ENCODE peak calls at places on chromosome 13, in seven cellular contexts. P is AG04450; K is upper lobe of right lung; L is keratinocyte; T is fibroblast of mammary gland; D is colonic mucosa; I is CD8-positive, alpha-beta T cell. W is an unnamed sample.

GRCh38 chr13:42991892-42992584 is at the start of gene EPSTI1:
- DNase-seq in P (no peak), K (peak; percentile 85), L (no peak), T (peak; percentile 68), D (peak; percentile 78), I (peak; percentile 84), W (peak; percentile 86)

GRCh38 chr13:64755961-64756360 is 2474.2 kb downstream of the PCDH9 start:
- DNase-seq in P (no peak), K (no peak), L (no peak), T (no peak), D (no peak), I (no peak), W (no peak)

GRCh38 chr13:46012404-46012803 is 40.1 kb downstream of the ZC3H13 start:
- DNase-seq in P (no peak), K (no peak), L (no peak), T (no peak), D (no peak), I (no peak), W (no peak)

GRCh38 chr13:64314286-64314685 is 2898.6 kb upstream of the PCDH20 start:
- DNase-seq in P (peak; percentile 4), K (no peak), L (no peak), T (peak; percentile 4), D (no peak), I (no peak), W (no peak)

GRCh38 chr13:77980592-77980991 is 62.0 kb upstream of the EDNRB start:
- DNase-seq in P (peak; percentile 42), K (no peak), L (no peak), T (peak; percentile 81), D (no peak), I (no peak), W (no peak)

GRCh38 chr13:48446454-48446853 is 33.5 kb upstream of the LPAR6 start:
- DNase-seq in P (peak; percentile 39), K (no peak), L (no peak), T (peak; percentile 83), D (no peak), I (no peak), W (no peak)

GRCh38 chr13:114026128-114026880 is 52.4 kb upstream of the C13orf46 start:
- DNase-seq in P (no peak), K (no peak), L (no peak), T (no peak), D (no peak), I (no peak), W (peak; percentile 62)

GRCh38 chr13:94327318-94327717 is 152.2 kb downstream of the DCT start:
- DNase-seq in P (no peak), K (no peak), L (no peak), T (no peak), D (no peak), I (peak; percentile 63), W (no peak)

GRCh38 chr13:24022568-24022967 is 125.3 kb upstream of the C1QTNF9B start:
- DNase-seq in P (no peak), K (no peak), L (no peak), T (no peak), D (no peak), I (no peak), W (no peak)

GRCh38 chr13:45544520-45544919 is 71.0 kb downstream of the ERICH6B start:
- DNase-seq in P (no peak), K (no peak), L (no peak), T (no peak), D (no peak), I (no peak), W (no peak)

GRCh38 chr13:20351279-20352022 is 119.3 kb upstream of the GJB6 start:
- DNase-seq in P (peak; percentile 26), K (no peak), L (peak; percentile 41), T (peak; percentile 81), D (no peak), I (no peak), W (no peak)

GRCh38 chr13:79435549-79435948 is 29.5 kb upstream of the RBM26 start:
- DNase-seq in P (no peak), K (no peak), L (no peak), T (peak; percentile 53), D (no peak), I (no peak), W (no peak)

GRCh38 chr13:64369121-64369520 is 2861.0 kb downstream of the PCDH9 start:
- DNase-seq in P (no peak), K (no peak), L (no peak), T (peak; percentile 5), D (no peak), I (no peak), W (no peak)

GRCh38 chr13:23159205-23159586 is 21.6 kb upstream of the SGCG start:
- DNase-seq in P (no peak), K (no peak), L (no peak), T (peak; percentile 43), D (peak; percentile 42), I (no peak), W (peak; percentile 66)

GRCh38 chr13:25046274-25046984 is 49.5 kb upstream of the PABPC3 start:
- DNase-seq in P (no peak), K (no peak), L (no peak), T (no peak), D (no peak), I (no peak), W (no peak)

GRCh38 chr13:112962911-112963625 is 5.9 kb upstream of the MCF2L start:
- DNase-seq in P (no peak), K (no peak), L (no peak), T (no peak), D (no peak), I (no peak), W (peak; percentile 55)

GRCh38 chr13:53298426-53298825 is 269.8 kb downstream of the OLFM4 start:
- DNase-seq in P (no peak), K (no peak), L (no peak), T (no peak), D (no peak), I (no peak), W (no peak)

GRCh38 chr13:113922412-113923118 is 51.3 kb downstream of the C13orf46 start:
- DNase-seq in P (no peak), K (no peak), L (no peak), T (no peak), D (no peak), I (no peak), W (peak; percentile 64)

GRCh38 chr13:91247768-91248167 is 99.7 kb upstream of the MIR17HG start:
- DNase-seq in P (no peak), K (no peak), L (no peak), T (peak; percentile 1), D (no peak), I (no peak), W (no peak)

GRCh38 chr13:30121666-30122065 is 185.7 kb downstream of the KATNAL1 start:
- DNase-seq in P (no peak), K (no peak), L (no peak), T (no peak), D (no peak), I (no peak), W (no peak)

GRCh38 chr13:25848822-25849740 is 202.7 kb downstream of the SHISA2 start:
- DNase-seq in P (no peak), K (no peak), L (no peak), T (no peak), D (no peak), I (no peak), W (no peak)

GRCh38 chr13:24638096-24638495 is 42.1 kb upstream of the ATP12A start:
- DNase-seq in P (no peak), K (no peak), L (no peak), T (no peak), D (no peak), I (peak; percentile 37), W (no peak)

GRCh38 chr13:102907886-102908515 is 62.2 kb downstream of the ERCC5 start:
- DNase-seq in P (no peak), K (no peak), L (no peak), T (peak; percentile 24), D (no peak), I (no peak), W (no peak)

GRCh38 chr13:36275190-36276002 is 22.2 kb downstream of the CCDC169 start:
- DNase-seq in P (peak; percentile 34), K (no peak), L (no peak), T (peak; percentile 83), D (peak; percentile 26), I (no peak), W (no peak)

GRCh38 chr13:105937451-105937850 is 598.0 kb downstream of the EFNB2 start:
- DNase-seq in P (no peak), K (no peak), L (no peak), T (no peak), D (no peak), I (no peak), W (no peak)

GRCh38 chr13:111152836-111153235 is 37.7 kb downstream of the ARHGEF7 start:
- DNase-seq in P (no peak), K (no peak), L (no peak), T (peak; percentile 24), D (peak; percentile 34), I (no peak), W (no peak)
- H3K4me3 ChIP-seq in P (peak overlapping the region; percentile 82), K (peak overlapping the region; percentile 81), L (peak overlapping the region; percentile 92), T (peak overlapping the region; percentile 82), D (peak overlapping the region; percentile 88), I (peak overlapping the region; percentile 96), W (peak overlapping the region; percentile 67)

GRCh38 chr13:39815345-39816111 is 160.1 kb downstream of the COG6 start:
- DNase-seq in P (no peak), K (no peak), L (no peak), T (peak; percentile 27), D (no peak), I (no peak), W (no peak)

GRCh38 chr13:39820606-39821005 is 165.1 kb downstream of the COG6 start:
- DNase-seq in P (no peak), K (no peak), L (no peak), T (no peak), D (no peak), I (no peak), W (no peak)

GRCh38 chr13:39821977-39822376 is 166.5 kb downstream of the COG6 start:
- DNase-seq in P (no peak), K (no peak), L (no peak), T (no peak), D (no peak), I (no peak), W (no peak)

GRCh38 chr13:39818953-39819352 is 163.5 kb downstream of the COG6 start:
- DNase-seq in P (no peak), K (no peak), L (no peak), T (peak; percentile 82), D (no peak), I (no peak), W (no peak)

GRCh38 chr13:39816936-39817335 is 161.5 kb downstream of the COG6 start:
- DNase-seq in P (no peak), K (no peak), L (no peak), T (peak; percentile 16), D (no peak), I (no peak), W (no peak)
- H3K4me3 ChIP-seq in P (no peak overlapping the region), K (no peak overlapping the region), L (no peak overlapping the region), T (no peak overlapping the region), D (no peak overlapping the region), I (no peak overlapping the region), W (no peak overlapping the region)

GRCh38 chr13:96091932-96092253 is 2.0 kb downstream of the HS6ST3 start:
- DNase-seq in P (no peak), K (no peak), L (no peak), T (no peak), D (no peak), I (no peak), W (no peak)
- H3K4me3 ChIP-seq in P (no peak overlapping the region), K (no peak overlapping the region), L (no peak overlapping the region), T (no peak overlapping the region), D (no peak overlapping the region), I (no peak overlapping the region), W (peak overlapping the region; percentile 79)

GRCh38 chr13:41461527-41462124 is 4.3 kb downstream of the RGCC start:
- DNase-seq in P (no peak), K (no peak), L (no peak), T (no peak), D (no peak), I (no peak), W (no peak)
- H3K4me3 ChIP-seq in P (peak overlapping the region; percentile 21), K (peak overlapping the region; percentile 71), L (no peak overlapping the region), T (no peak overlapping the region), D (no peak overlapping the region), I (peak overlapping the region; percentile 43), W (no peak overlapping the region)